ENCODE peak calls at places on chromosomes 2 and 18, in ten cellular contexts. One of them, this sample, is unnamed.
A peak's percentile ranks its signal among the peaks of the same experiment; 100 is the strongest.

GRCh38 chr18:8778824-8779223 is 73.5 kb downstream of the MTCL1 start:
- DNase-seq in ovary: no peak
- DNase-seq in neuronal stem cell: no peak
- DNase-seq in Karpas-422: no peak
- DNase-seq in IMR-90: no peak
- DNase-seq in aorta: no peak
- DNase-seq in A549: no peak
- DNase-seq in transverse colon: no peak
- DNase-seq in GM23248: no peak
- DNase-seq in adipocyte: no peak
- DNase-seq in this sample: no peak

GRCh38 chr2:235963853-235964577 is 204.2 kb downstream of the GBX2 start:
- DNase-seq in ovary: no peak
- DNase-seq in neuronal stem cell: no peak
- DNase-seq in aorta: no peak
- DNase-seq in adipocyte: no peak
- DNase-seq in IMR-90: no peak
- DNase-seq in transverse colon: no peak
- DNase-seq in A549: no peak
- DNase-seq in Karpas-422: no peak
- DNase-seq in GM23248: no peak
- DNase-seq in this sample: no peak

GRCh38 chr2:74559912-74560311 is 5.4 kb downstream of the DOK1 start:
- DNase-seq in IMR-90: no peak
- DNase-seq in GM23248: no peak
- DNase-seq in A549: no peak
- DNase-seq in neuronal stem cell: no peak
- DNase-seq in aorta: no peak
- DNase-seq in Karpas-422: no peak
- DNase-seq in transverse colon: no peak
- DNase-seq in adipocyte: no peak
- DNase-seq in ovary: no peak
- DNase-seq in this sample: no peak

GRCh38 chr2:7634370-7634769 is 717.2 kb downstream of the RNF144A start:
- DNase-seq in A549: no peak
- DNase-seq in adipocyte: no peak
- DNase-seq in transverse colon: no peak
- DNase-seq in IMR-90: no peak
- DNase-seq in GM23248: no peak
- DNase-seq in aorta: no peak
- DNase-seq in Karpas-422: no peak
- DNase-seq in neuronal stem cell: no peak
- DNase-seq in ovary: no peak
- DNase-seq in this sample: no peak

GRCh38 chr2:69490486-69490885 is 53.3 kb upstream of the NFU1 start:
- DNase-seq in A549: no peak
- DNase-seq in GM23248: no peak
- DNase-seq in ovary: no peak
- DNase-seq in adipocyte: no peak
- DNase-seq in Karpas-422: no peak
- DNase-seq in transverse colon: no peak
- DNase-seq in aorta: no peak
- DNase-seq in neuronal stem cell: no peak
- DNase-seq in IMR-90: no peak
- DNase-seq in this sample: no peak

GRCh38 chr2:215693269-215693998 is 257.6 kb upstream of the FN1 start:
- DNase-seq in transverse colon: no peak
- DNase-seq in aorta: no peak
- DNase-seq in GM23248: peak; percentile 86
- DNase-seq in IMR-90: peak; percentile 89
- DNase-seq in ovary: peak; percentile 38
- DNase-seq in Karpas-422: no peak
- DNase-seq in A549: no peak
- DNase-seq in adipocyte: peak; percentile 83
- DNase-seq in neuronal stem cell: no peak
- DNase-seq in this sample: no peak

GRCh38 chr2:69773201-69773600 is 31.3 kb downstream of the ANXA4 start:
- DNase-seq in GM23248: peak; percentile 76
- DNase-seq in ovary: no peak
- DNase-seq in IMR-90: peak; percentile 59
- DNase-seq in transverse colon: no peak
- DNase-seq in Karpas-422: no peak
- DNase-seq in A549: peak; percentile 49
- DNase-seq in aorta: no peak
- DNase-seq in adipocyte: peak; percentile 66
- DNase-seq in neuronal stem cell: no peak
- DNase-seq in this sample: no peak

GRCh38 chr2:143974262-143974661 is 545.7 kb downstream of the ZEB2 start:
- DNase-seq in IMR-90: peak; percentile 85
- DNase-seq in neuronal stem cell: no peak
- DNase-seq in transverse colon: no peak
- DNase-seq in aorta: no peak
- DNase-seq in Karpas-422: no peak
- DNase-seq in ovary: no peak
- DNase-seq in adipocyte: peak; percentile 74
- DNase-seq in A549: no peak
- DNase-seq in GM23248: peak; percentile 60
- DNase-seq in this sample: no peak

GRCh38 chr2:127355407-127356008 is 32.3 kb downstream of the MAP3K2 start:
- DNase-seq in Karpas-422: peak; percentile 73
- DNase-seq in neuronal stem cell: no peak
- DNase-seq in ovary: no peak
- DNase-seq in adipocyte: no peak
- DNase-seq in aorta: no peak
- DNase-seq in transverse colon: no peak
- DNase-seq in A549: no peak
- DNase-seq in GM23248: peak; percentile 32
- DNase-seq in IMR-90: no peak
- DNase-seq in this sample: no peak

GRCh38 chr18:57185434-57185833 is 38.5 kb downstream of the BOD1L2 start:
- DNase-seq in transverse colon: no peak
- DNase-seq in Karpas-422: no peak
- DNase-seq in GM23248: no peak
- DNase-seq in ovary: no peak
- DNase-seq in neuronal stem cell: no peak
- DNase-seq in IMR-90: no peak
- DNase-seq in A549: no peak
- DNase-seq in aorta: no peak
- DNase-seq in adipocyte: no peak
- DNase-seq in this sample: no peak

GRCh38 chr18:27382477-27383216 is 197.5 kb upstream of the CHST9 start:
- DNase-seq in IMR-90: no peak
- DNase-seq in neuronal stem cell: no peak
- DNase-seq in adipocyte: no peak
- DNase-seq in Karpas-422: no peak
- DNase-seq in GM23248: no peak
- DNase-seq in aorta: no peak
- DNase-seq in transverse colon: no peak
- DNase-seq in A549: no peak
- DNase-seq in ovary: no peak
- DNase-seq in this sample: no peak

GRCh38 chr18:7945882-7946281 is 378.8 kb downstream of the PTPRM start:
- DNase-seq in IMR-90: peak; percentile 97
- DNase-seq in Karpas-422: no peak
- DNase-seq in A549: peak; percentile 57
- DNase-seq in adipocyte: peak; percentile 80
- DNase-seq in aorta: no peak
- DNase-seq in transverse colon: no peak
- DNase-seq in ovary: no peak
- DNase-seq in neuronal stem cell: no peak
- DNase-seq in GM23248: peak; percentile 96
- DNase-seq in this sample: no peak

GRCh38 chr2:135149251-135149650 is 97.2 kb downstream of the RAB3GAP1 start:
- DNase-seq in A549: no peak
- DNase-seq in aorta: no peak
- DNase-seq in GM23248: peak; percentile 59
- DNase-seq in Karpas-422: no peak
- DNase-seq in ovary: no peak
- DNase-seq in adipocyte: peak; percentile 26
- DNase-seq in transverse colon: no peak
- DNase-seq in neuronal stem cell: no peak
- DNase-seq in IMR-90: peak; percentile 69
- DNase-seq in this sample: no peak

GRCh38 chr2:128374001-128374710 is 55.5 kb upstream of the HS6ST1 start:
- DNase-seq in neuronal stem cell: no peak
- DNase-seq in ovary: no peak
- DNase-seq in aorta: peak; percentile 53
- DNase-seq in IMR-90: peak; percentile 87
- DNase-seq in adipocyte: peak; percentile 90
- DNase-seq in transverse colon: peak; percentile 20
- DNase-seq in Karpas-422: no peak
- DNase-seq in A549: no peak
- DNase-seq in GM23248: peak; percentile 76
- DNase-seq in this sample: no peak

DNA sequence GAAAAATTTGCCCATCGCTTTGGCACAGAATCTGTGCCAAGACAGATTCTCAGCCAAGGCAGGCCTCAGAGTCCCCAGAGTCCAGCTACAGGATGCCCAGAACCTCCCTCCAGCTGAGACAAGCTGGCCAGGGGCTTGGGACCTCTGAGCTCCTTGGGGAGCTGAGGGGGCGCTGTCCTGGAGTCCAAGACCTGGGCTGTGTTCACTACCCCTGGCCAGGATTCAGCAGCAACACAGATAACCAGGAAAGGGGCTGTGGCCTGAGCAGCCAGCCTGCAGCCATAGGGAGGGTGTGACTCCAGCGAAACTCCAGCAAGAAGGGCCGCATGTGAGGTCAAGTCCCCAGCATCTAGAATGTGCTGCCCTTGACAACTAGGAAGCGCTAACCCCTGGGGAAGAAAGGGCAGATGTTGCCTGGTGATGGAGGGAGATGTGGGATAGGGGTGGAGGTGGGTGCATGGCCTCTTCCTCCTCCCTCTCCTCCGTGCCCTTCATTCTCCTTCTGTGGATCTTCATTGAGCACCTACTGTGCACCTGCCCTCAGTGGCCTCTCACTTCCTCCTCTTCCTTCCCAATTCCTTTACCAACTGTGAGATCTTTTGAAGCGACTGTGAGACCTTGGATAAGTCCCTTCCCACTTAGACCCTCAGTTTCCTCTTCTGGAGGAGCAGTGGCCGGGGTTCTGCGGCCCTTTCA is 7.7 kb upstream of the ARID5A start:
- DNase-seq in neuronal stem cell: no peak
- DNase-seq in adipocyte: no peak
- DNase-seq in Karpas-422: no peak
- DNase-seq in A549: no peak
- DNase-seq in GM23248: no peak
- DNase-seq in transverse colon: no peak
- DNase-seq in IMR-90: no peak
- DNase-seq in ovary: no peak
- DNase-seq in aorta: peak; percentile 89
- DNase-seq in this sample: no peak
- H3K4me1 ChIP-seq in neuronal stem cell: no peaks in the 10 kb centered on the region
- H3K4me1 ChIP-seq in adipocyte: peaks cover 51% of the 10 kb centered on the region
- H3K4me1 ChIP-seq in Karpas-422: peaks cover 14% of the 10 kb centered on the region
- H3K4me1 ChIP-seq in A549: peaks cover 24% of the 10 kb centered on the region
- H3K4me1 ChIP-seq in GM23248: peaks cover 37% of the 10 kb centered on the region
- H3K4me1 ChIP-seq in transverse colon: peaks cover 38% of the 10 kb centered on the region
- H3K4me1 ChIP-seq in IMR-90: peaks cover 36% of the 10 kb centered on the region
- H3K4me1 ChIP-seq in ovary: peaks cover 14% of the 10 kb centered on the region
- H3K4me1 ChIP-seq in aorta: peaks cover 6% of the 10 kb centered on the region
- H3K4me1 ChIP-seq in this sample: peaks cover 15% of the 10 kb centered on the region

GRCh38 chr2:237431372-237431771 is 17.4 kb upstream of the COL6A3 start:
- DNase-seq in adipocyte: peak; percentile 28
- DNase-seq in GM23248: peak; percentile 94
- DNase-seq in Karpas-422: no peak
- DNase-seq in A549: no peak
- DNase-seq in transverse colon: no peak
- DNase-seq in neuronal stem cell: no peak
- DNase-seq in aorta: no peak
- DNase-seq in IMR-90: peak; percentile 93
- DNase-seq in ovary: no peak
- DNase-seq in this sample: no peak
- H3K4me3 ChIP-seq in adipocyte: no peak overlapping the region
- H3K4me3 ChIP-seq in GM23248: no peak overlapping the region
- H3K4me3 ChIP-seq in Karpas-422: no peak overlapping the region
- H3K4me3 ChIP-seq in A549: no peak overlapping the region
- H3K4me3 ChIP-seq in transverse colon: no peak overlapping the region
- H3K4me3 ChIP-seq in neuronal stem cell: no peak overlapping the region
- H3K4me3 ChIP-seq in aorta: no peak overlapping the region
- H3K4me3 ChIP-seq in IMR-90: no peak overlapping the region
- H3K4me3 ChIP-seq in ovary: no peak overlapping the region
- H3K4me3 ChIP-seq in this sample: no peak overlapping the region

GRCh38 chr2:197147942-197148341 is 162.6 kb downstream of the ANKRD44 start:
- DNase-seq in aorta: no peak
- DNase-seq in adipocyte: no peak
- DNase-seq in transverse colon: no peak
- DNase-seq in GM23248: no peak
- DNase-seq in IMR-90: no peak
- DNase-seq in ovary: no peak
- DNase-seq in Karpas-422: no peak
- DNase-seq in A549: no peak
- DNase-seq in neuronal stem cell: no peak
- DNase-seq in this sample: no peak
- H3K4me1 ChIP-seq in aorta: peaks cover 8% of the 10 kb centered on the region
- H3K4me1 ChIP-seq in adipocyte: no peaks in the 10 kb centered on the region
- H3K4me1 ChIP-seq in transverse colon: peaks cover 38% of the 10 kb centered on the region
- H3K4me1 ChIP-seq in GM23248: peaks cover 8% of the 10 kb centered on the region
- H3K4me1 ChIP-seq in IMR-90: peaks cover 5% of the 10 kb centered on the region
- H3K4me1 ChIP-seq in ovary: no peaks in the 10 kb centered on the region
- H3K4me1 ChIP-seq in Karpas-422: peaks cover 87% of the 10 kb centered on the region
- H3K4me1 ChIP-seq in A549: peaks cover 10% of the 10 kb centered on the region
- H3K4me1 ChIP-seq in neuronal stem cell: peaks cover 3% of the 10 kb centered on the region
- H3K4me1 ChIP-seq in this sample: no peaks in the 10 kb centered on the region

GRCh38 chr18:13221821-13222220 is 3.3 kb downstream of the LDLRAD4 start:
- DNase-seq in ovary: no peak
- DNase-seq in neuronal stem cell: no peak
- DNase-seq in A549: no peak
- DNase-seq in IMR-90: no peak
- DNase-seq in adipocyte: no peak
- DNase-seq in Karpas-422: no peak
- DNase-seq in transverse colon: peak; percentile 51
- DNase-seq in aorta: no peak
- DNase-seq in GM23248: no peak
- DNase-seq in this sample: no peak

GRCh38 chr18:13225261-13225660 is 6.7 kb downstream of the LDLRAD4 start:
- DNase-seq in aorta: no peak
- DNase-seq in adipocyte: no peak
- DNase-seq in neuronal stem cell: no peak
- DNase-seq in A549: no peak
- DNase-seq in ovary: no peak
- DNase-seq in IMR-90: no peak
- DNase-seq in transverse colon: no peak
- DNase-seq in Karpas-422: no peak
- DNase-seq in GM23248: no peak
- DNase-seq in this sample: no peak

GRCh38 chr18:13222371-13223281 is 4.1 kb downstream of the LDLRAD4 start:
- DNase-seq in GM23248: peak; percentile 28
- DNase-seq in Karpas-422: no peak
- DNase-seq in IMR-90: peak; percentile 37
- DNase-seq in adipocyte: no peak
- DNase-seq in aorta: peak; percentile 88
- DNase-seq in A549: no peak
- DNase-seq in neuronal stem cell: no peak
- DNase-seq in transverse colon: peak; percentile 80
- DNase-seq in ovary: no peak
- DNase-seq in this sample: no peak

GRCh38 chr18:13220326-13220991 is 1.9 kb downstream of the LDLRAD4 start:
- DNase-seq in A549: no peak
- DNase-seq in transverse colon: peak; percentile 55
- DNase-seq in GM23248: no peak
- DNase-seq in Karpas-422: no peak
- DNase-seq in adipocyte: no peak
- DNase-seq in aorta: no peak
- DNase-seq in IMR-90: no peak
- DNase-seq in ovary: no peak
- DNase-seq in neuronal stem cell: no peak
- DNase-seq in this sample: no peak

GRCh38 chr18:13223341-13224148 is 5.0 kb downstream of the LDLRAD4 start:
- DNase-seq in IMR-90: no peak
- DNase-seq in Karpas-422: no peak
- DNase-seq in adipocyte: no peak
- DNase-seq in transverse colon: peak; percentile 62
- DNase-seq in A549: no peak
- DNase-seq in aorta: no peak
- DNase-seq in GM23248: no peak
- DNase-seq in neuronal stem cell: no peak
- DNase-seq in ovary: no peak
- DNase-seq in this sample: no peak
- H3K4me3 ChIP-seq in IMR-90: no peak overlapping the region
- H3K4me3 ChIP-seq in Karpas-422: no peak overlapping the region
- H3K4me3 ChIP-seq in adipocyte: no peak overlapping the region
- H3K4me3 ChIP-seq in transverse colon: no peak overlapping the region
- H3K4me3 ChIP-seq in A549: no peak overlapping the region
- H3K4me3 ChIP-seq in aorta: no peak overlapping the region
- H3K4me3 ChIP-seq in GM23248: no peak overlapping the region
- H3K4me3 ChIP-seq in neuronal stem cell: no peak overlapping the region
- H3K4me3 ChIP-seq in ovary: no peak overlapping the region
- H3K4me3 ChIP-seq in this sample: no peak overlapping the region